ENCODE peak calls at places on chromosomes 4 and X, in nine cellular contexts. One of them, this sample, is unnamed.

GRCh38 chr4:77905651-77906263 is 43.1 kb downstream of the MRPL1 start:
- DNase-seq in posterior vena cava: no peak
- DNase-seq in stimulated activated CD8-positive, alpha-beta memory T cell treated with anti-CD3 and anti-CD28 coated beads, Interleukin-12 subunit alpha, Interleukin-12 subunit beta, amount 100 ng/mL, for 1 hour: no peak
- DNase-seq in left colon: no peak
- DNase-seq in NAMALWA: no peak
- DNase-seq in naive thymus-derived CD8-positive, alpha-beta T cell: no peak
- DNase-seq in MM.1S: no peak
- DNase-seq in cardiac fibroblast: no peak
- DNase-seq in MCF 10A: no peak
- DNase-seq in this sample: no peak

GRCh38 chr4:157170321-157170720 is 50.2 kb upstream of the GRIA2 start:
- DNase-seq in posterior vena cava: no peak
- DNase-seq in stimulated activated CD8-positive, alpha-beta memory T cell treated with anti-CD3 and anti-CD28 coated beads, Interleukin-12 subunit alpha, Interleukin-12 subunit beta, amount 100 ng/mL, for 1 hour: no peak
- DNase-seq in left colon: no peak
- DNase-seq in NAMALWA: no peak
- DNase-seq in naive thymus-derived CD8-positive, alpha-beta T cell: no peak
- DNase-seq in MM.1S: no peak
- DNase-seq in cardiac fibroblast: no peak
- DNase-seq in MCF 10A: no peak
- DNase-seq in this sample: no peak

GRCh38 chrX:132375941-132376340 is 112.9 kb downstream of the MBNL3 start:
- DNase-seq in posterior vena cava: no peak
- DNase-seq in stimulated activated CD8-positive, alpha-beta memory T cell treated with anti-CD3 and anti-CD28 coated beads, Interleukin-12 subunit alpha, Interleukin-12 subunit beta, amount 100 ng/mL, for 1 hour: no peak
- DNase-seq in left colon: no peak
- DNase-seq in NAMALWA: peak
- DNase-seq in naive thymus-derived CD8-positive, alpha-beta T cell: no peak
- DNase-seq in MM.1S: peak
- DNase-seq in cardiac fibroblast: no peak
- DNase-seq in MCF 10A: peak
- DNase-seq in this sample: no peak

GRCh38 chr4:105637409-105638258 is 70.9 kb downstream of the INTS12 start:
- DNase-seq in posterior vena cava: peak
- DNase-seq in stimulated activated CD8-positive, alpha-beta memory T cell treated with anti-CD3 and anti-CD28 coated beads, Interleukin-12 subunit alpha, Interleukin-12 subunit beta, amount 100 ng/mL, for 1 hour: no peak
- DNase-seq in left colon: peak
- DNase-seq in NAMALWA: peak
- DNase-seq in naive thymus-derived CD8-positive, alpha-beta T cell: no peak
- DNase-seq in MM.1S: peak
- DNase-seq in cardiac fibroblast: peak
- DNase-seq in MCF 10A: peak
- DNase-seq in this sample: peak

GRCh38 chrX:9775930-9776329 is 10.3 kb upstream of the GPR143 start:
- DNase-seq in posterior vena cava: peak
- DNase-seq in stimulated activated CD8-positive, alpha-beta memory T cell treated with anti-CD3 and anti-CD28 coated beads, Interleukin-12 subunit alpha, Interleukin-12 subunit beta, amount 100 ng/mL, for 1 hour: no peak
- DNase-seq in left colon: no peak
- DNase-seq in NAMALWA: no peak
- DNase-seq in naive thymus-derived CD8-positive, alpha-beta T cell: no peak
- DNase-seq in MM.1S: peak
- DNase-seq in cardiac fibroblast: no peak
- DNase-seq in MCF 10A: no peak
- DNase-seq in this sample: no peak

GRCh38 chrX:18288716-18289115 is 65.8 kb downstream of the SCML2 start:
- DNase-seq in posterior vena cava: no peak
- DNase-seq in stimulated activated CD8-positive, alpha-beta memory T cell treated with anti-CD3 and anti-CD28 coated beads, Interleukin-12 subunit alpha, Interleukin-12 subunit beta, amount 100 ng/mL, for 1 hour: no peak
- DNase-seq in left colon: no peak
- DNase-seq in NAMALWA: no peak
- DNase-seq in naive thymus-derived CD8-positive, alpha-beta T cell: no peak
- DNase-seq in MM.1S: no peak
- DNase-seq in cardiac fibroblast: no peak
- DNase-seq in MCF 10A: no peak
- DNase-seq in this sample: no peak

GRCh38 chrX:65750674-65751469 is 83.4 kb downstream of the MSN start:
- DNase-seq in posterior vena cava: no peak
- DNase-seq in stimulated activated CD8-positive, alpha-beta memory T cell treated with anti-CD3 and anti-CD28 coated beads, Interleukin-12 subunit alpha, Interleukin-12 subunit beta, amount 100 ng/mL, for 1 hour: peak
- DNase-seq in left colon: no peak
- DNase-seq in NAMALWA: no peak
- DNase-seq in naive thymus-derived CD8-positive, alpha-beta T cell: peak
- DNase-seq in MM.1S: peak
- DNase-seq in cardiac fibroblast: no peak
- DNase-seq in MCF 10A: no peak
- DNase-seq in this sample: no peak

GRCh38 chr4:1419708-1420107 is 13.5 kb upstream of the NKX1-1 start:
- DNase-seq in posterior vena cava: peak
- DNase-seq in stimulated activated CD8-positive, alpha-beta memory T cell treated with anti-CD3 and anti-CD28 coated beads, Interleukin-12 subunit alpha, Interleukin-12 subunit beta, amount 100 ng/mL, for 1 hour: no peak
- DNase-seq in left colon: no peak
- DNase-seq in NAMALWA: no peak
- DNase-seq in naive thymus-derived CD8-positive, alpha-beta T cell: no peak
- DNase-seq in MM.1S: no peak
- DNase-seq in cardiac fibroblast: no peak
- DNase-seq in MCF 10A: no peak
- DNase-seq in this sample: no peak

GRCh38 chr4:15659768-15660394 is 4.7 kb upstream of the FBXL5 start:
- DNase-seq in posterior vena cava: no peak
- DNase-seq in stimulated activated CD8-positive, alpha-beta memory T cell treated with anti-CD3 and anti-CD28 coated beads, Interleukin-12 subunit alpha, Interleukin-12 subunit beta, amount 100 ng/mL, for 1 hour: no peak
- DNase-seq in left colon: no peak
- DNase-seq in NAMALWA: no peak
- DNase-seq in naive thymus-derived CD8-positive, alpha-beta T cell: no peak
- DNase-seq in MM.1S: no peak
- DNase-seq in cardiac fibroblast: peak
- DNase-seq in MCF 10A: peak
- DNase-seq in this sample: peak

GRCh38 chr4:98539299-98539698 is 119.1 kb downstream of the TSPAN5 start:
- DNase-seq in posterior vena cava: no peak
- DNase-seq in stimulated activated CD8-positive, alpha-beta memory T cell treated with anti-CD3 and anti-CD28 coated beads, Interleukin-12 subunit alpha, Interleukin-12 subunit beta, amount 100 ng/mL, for 1 hour: no peak
- DNase-seq in left colon: no peak
- DNase-seq in NAMALWA: no peak
- DNase-seq in naive thymus-derived CD8-positive, alpha-beta T cell: no peak
- DNase-seq in MM.1S: no peak
- DNase-seq in cardiac fibroblast: no peak
- DNase-seq in MCF 10A: no peak
- DNase-seq in this sample: no peak

GRCh38 chr4:178856139-178856800 is 1414.0 kb upstream of the AGA start:
- DNase-seq in posterior vena cava: no peak
- DNase-seq in stimulated activated CD8-positive, alpha-beta memory T cell treated with anti-CD3 and anti-CD28 coated beads, Interleukin-12 subunit alpha, Interleukin-12 subunit beta, amount 100 ng/mL, for 1 hour: no peak
- DNase-seq in left colon: no peak
- DNase-seq in NAMALWA: no peak
- DNase-seq in naive thymus-derived CD8-positive, alpha-beta T cell: no peak
- DNase-seq in MM.1S: no peak
- DNase-seq in cardiac fibroblast: no peak
- DNase-seq in MCF 10A: no peak
- DNase-seq in this sample: no peak

GRCh38 chr4:39446842-39447573 is 11.7 kb downstream of the RPL9 start:
- DNase-seq in posterior vena cava: peak
- DNase-seq in stimulated activated CD8-positive, alpha-beta memory T cell treated with anti-CD3 and anti-CD28 coated beads, Interleukin-12 subunit alpha, Interleukin-12 subunit beta, amount 100 ng/mL, for 1 hour: no peak
- DNase-seq in left colon: peak
- DNase-seq in NAMALWA: no peak
- DNase-seq in naive thymus-derived CD8-positive, alpha-beta T cell: peak
- DNase-seq in MM.1S: no peak
- DNase-seq in cardiac fibroblast: peak
- DNase-seq in MCF 10A: no peak
- DNase-seq in this sample: peak

GRCh38 chr4:22190855-22191254 is 242.3 kb upstream of the KCNIP4 start:
- DNase-seq in posterior vena cava: no peak
- DNase-seq in stimulated activated CD8-positive, alpha-beta memory T cell treated with anti-CD3 and anti-CD28 coated beads, Interleukin-12 subunit alpha, Interleukin-12 subunit beta, amount 100 ng/mL, for 1 hour: no peak
- DNase-seq in left colon: no peak
- DNase-seq in NAMALWA: no peak
- DNase-seq in naive thymus-derived CD8-positive, alpha-beta T cell: no peak
- DNase-seq in MM.1S: no peak
- DNase-seq in cardiac fibroblast: peak
- DNase-seq in MCF 10A: peak
- DNase-seq in this sample: no peak

GRCh38 chrX:134144231-134144630 is 92.8 kb upstream of the CCDC160 start:
- DNase-seq in posterior vena cava: no peak
- DNase-seq in stimulated activated CD8-positive, alpha-beta memory T cell treated with anti-CD3 and anti-CD28 coated beads, Interleukin-12 subunit alpha, Interleukin-12 subunit beta, amount 100 ng/mL, for 1 hour: no peak
- DNase-seq in left colon: no peak
- DNase-seq in NAMALWA: peak
- DNase-seq in naive thymus-derived CD8-positive, alpha-beta T cell: no peak
- DNase-seq in MM.1S: peak
- DNase-seq in cardiac fibroblast: no peak
- DNase-seq in MCF 10A: peak
- DNase-seq in this sample: no peak

This sample was measured in lung.